ENCODE peak calls at places on chromosome 7, in eight cellular contexts. H is suprapubic skin, I is EL, M is MM.1S, L is OCI-LY7, Q is mucosa of gallbladder, A is EH, O is GM04503. Z is an unnamed sample.
A peak's percentile ranks its signal among the peaks of the same experiment; 100 is the strongest.

GRCh38 chr7:141039366-141039765 is 24.6 kb upstream of the MRPS33 start:
- DNase-seq in H (no peak), I (peak; percentile 64), M (no peak), L (no peak), Q (no peak), A (peak; percentile 59), O (no peak), Z (no peak)

GRCh38 chr7:154769527-154769926 is 233.4 kb downstream of the PAXIP1 start:
- DNase-seq in H (no peak), I (no peak), M (no peak), L (no peak), Q (no peak), A (no peak), O (no peak), Z (no peak)

GRCh38 chr7:155800741-155801267 is 11.5 kb downstream of the SHH start:
- DNase-seq in H (no peak), I (no peak), M (no peak), L (no peak), Q (no peak), A (no peak), O (no peak), Z (no peak)

GRCh38 chr7:1532456-1533254 is 2.2 kb downstream of the MAFK start:
- DNase-seq in H (peak; percentile 91), I (peak; percentile 93), M (no peak), L (peak; percentile 39), Q (peak; percentile 89), A (peak; percentile 95), O (peak; percentile 78), Z (peak; percentile 64)

GRCh38 chr7:143408686-143409551 is at the start of gene EPHA1:
- DNase-seq in H (no peak), I (no peak), M (peak; percentile 90), L (no peak), Q (peak; percentile 66), A (no peak), O (no peak), Z (peak; percentile 56)

GRCh38 chr7:152073352-152073751 is 47.9 kb downstream of the GALNT11 start:
- DNase-seq in H (no peak), I (no peak), M (no peak), L (no peak), Q (no peak), A (no peak), O (no peak), Z (no peak)

GRCh38 chr7:132095-132482 is 60.3 kb upstream of the FAM20C start:
- DNase-seq in H (no peak), I (no peak), M (no peak), L (no peak), Q (no peak), A (no peak), O (no peak), Z (no peak)

GRCh38 chr7:97499204-97499603 is 232.7 kb upstream of the TAC1 start:
- DNase-seq in H (no peak), I (peak; percentile 15), M (peak; percentile 46), L (peak; percentile 29), Q (peak; percentile 35), A (no peak), O (no peak), Z (peak; percentile 13)

GRCh38 chr7:80680159-80680903 is 41.9 kb downstream of the CD36 start:
- DNase-seq in H (no peak), I (no peak), M (no peak), L (no peak), Q (no peak), A (no peak), O (no peak), Z (no peak)

GRCh38 chr7:98357751-98358161 is 43.1 kb downstream of the BAIAP2L1 start:
- DNase-seq in H (no peak), I (peak; percentile 54), M (no peak), L (no peak), Q (peak; percentile 30), A (peak; percentile 53), O (no peak), Z (no peak)

GRCh38 chr7:155864991-155865690 is 52.9 kb upstream of the SHH start:
- DNase-seq in H (peak; percentile 44), I (no peak), M (no peak), L (no peak), Q (no peak), A (no peak), O (no peak), Z (no peak)

GRCh38 chr7:100119701-100120517 is 475 bp downstream of the CNPY4 start:
- DNase-seq in H (peak; percentile 88), I (peak; percentile 72), M (peak; percentile 46), L (peak; percentile 77), Q (peak; percentile 66), A (peak; percentile 75), O (peak; percentile 29), Z (peak; percentile 76)

GRCh38 chr7:65946895-65947294 is 35.1 kb downstream of the GUSB start:
- DNase-seq in H (no peak), I (peak; percentile 55), M (no peak), L (no peak), Q (no peak), A (peak; percentile 56), O (peak; percentile 14), Z (no peak)

GRCh38 chr7:47792521-47793121 is 155.6 kb downstream of the PKD1L1 start:
- DNase-seq in H (no peak), I (peak; percentile 53), M (no peak), L (peak; percentile 14), Q (no peak), A (peak; percentile 68), O (no peak), Z (no peak)

GRCh38 chr7:31744294-31744874 is 57.4 kb downstream of the PPP1R17 start:
- DNase-seq in H (no peak), I (peak; percentile 79), M (peak; percentile 59), L (peak; percentile 60), Q (peak; percentile 63), A (peak; percentile 78), O (no peak), Z (peak; percentile 56)

GRCh38 chr7:97851725-97852124 is 20.5 kb downstream of the ASNS start:
- DNase-seq in H (no peak), I (no peak), M (no peak), L (no peak), Q (peak; percentile 34), A (peak; percentile 63), O (peak; percentile 42), Z (no peak)

GRCh38 chr7:112042631-112043030 is 163.6 kb downstream of the DOCK4 start:
- DNase-seq in H (no peak), I (no peak), M (no peak), L (no peak), Q (no peak), A (no peak), O (no peak), Z (no peak)

GRCh38 chr7:26696161-26696560 is 168.2 kb downstream of the SKAP2 start:
- DNase-seq in H (no peak), I (no peak), M (no peak), L (no peak), Q (no peak), A (no peak), O (no peak), Z (no peak)

GRCh38 chr7:50560865-50561351 is 4.3 kb downstream of the DDC start:
- DNase-seq in H (no peak), I (no peak), M (no peak), L (no peak), Q (no peak), A (no peak), O (no peak), Z (no peak)

GRCh38 chr7:105849122-105849855 is 27.1 kb downstream of the ATXN7L1 start:
- DNase-seq in H (no peak), I (peak; percentile 44), M (peak; percentile 78), L (no peak), Q (no peak), A (peak; percentile 38), O (no peak), Z (peak; percentile 68)

GRCh38 chr7:15648461-15648961 is 38.0 kb downstream of the MEOX2 start:
- DNase-seq in H (no peak), I (no peak), M (no peak), L (no peak), Q (no peak), A (no peak), O (no peak), Z (no peak)

GRCh38 chr7:46059308-46060020 is 138.4 kb upstream of the IGFBP3 start:
- DNase-seq in H (no peak), I (no peak), M (no peak), L (no peak), Q (peak; percentile 41), A (no peak), O (no peak), Z (no peak)

GRCh38 chr7:51035696-51036095 is 253.0 kb upstream of the GRB10 start:
- DNase-seq in H (no peak), I (no peak), M (no peak), L (no peak), Q (no peak), A (peak; percentile 41), O (no peak), Z (no peak)

GRCh38 chr7:82729172-82730030 is 285.8 kb upstream of the CACNA2D1 start:
- DNase-seq in H (no peak), I (peak; percentile 43), M (peak; percentile 54), L (peak; percentile 34), Q (no peak), A (peak; percentile 33), O (no peak), Z (no peak)

GRCh38 chr7:131188367-131189339 is 139.0 kb upstream of the MKLN1 start:
- DNase-seq in H (peak; percentile 77), I (peak; percentile 97), M (peak; percentile 20), L (no peak), Q (no peak), A (peak; percentile 99), O (peak; percentile 99), Z (peak; percentile 43)

GRCh38 chr7:22052650-22053336 is 107.1 kb upstream of the CDCA7L start:
- DNase-seq in H (no peak), I (no peak), M (no peak), L (no peak), Q (no peak), A (no peak), O (no peak), Z (no peak)

GRCh38 chr7:106848851-106849442 is 16.1 kb upstream of the PIK3CG start:
- DNase-seq in H (no peak), I (peak; percentile 90), M (no peak), L (no peak), Q (no peak), A (peak; percentile 96), O (peak; percentile 89), Z (no peak)

GRCh38 chr7:135970682-135971365 is 6.3 kb downstream of the MTPN start:
- DNase-seq in H (no peak), I (no peak), M (peak; percentile 24), L (peak; percentile 80), Q (no peak), A (no peak), O (no peak), Z (no peak)

GRCh38 chr7:127885843-127886242 is 145.4 kb downstream of the LRRC4 start:
- DNase-seq in H (no peak), I (peak; percentile 82), M (no peak), L (no peak), Q (peak; percentile 13), A (peak; percentile 87), O (peak; percentile 71), Z (no peak)

GRCh38 chr7:77367976-77368375 is 48.2 kb downstream of the GSAP start:
- DNase-seq in H (no peak), I (no peak), M (no peak), L (no peak), Q (no peak), A (no peak), O (no peak), Z (no peak)

GRCh38 chr7:130732980-130733865 is 784 bp downstream of the KLF14 start:
- DNase-seq in H (peak; percentile 63), I (peak; percentile 4), M (peak; percentile 53), L (no peak), Q (no peak), A (no peak), O (no peak), Z (peak; percentile 35)

GRCh38 chr7:33423646-33424020 is 294.3 kb downstream of the BBS9 start:
- DNase-seq in H (no peak), I (peak; percentile 4), M (peak; percentile 66), L (peak; percentile 26), Q (no peak), A (no peak), O (no peak), Z (peak; percentile 7)

GRCh38 chr7:93757421-93757820 is 133.1 kb downstream of the TFPI2 start:
- DNase-seq in H (no peak), I (no peak), M (no peak), L (no peak), Q (no peak), A (peak; percentile 2), O (no peak), Z (no peak)

GRCh38 chr7:47658886-47659635 is 77.2 kb upstream of the TNS3 start:
- DNase-seq in H (no peak), I (no peak), M (no peak), L (no peak), Q (no peak), A (no peak), O (no peak), Z (no peak)

Z was measured in stimulated activated CD4-positive, alpha-beta T cell treated with anti-CD3 and anti-CD28 coated beads, Interleukin-2, amount 100 ng/mL, for 24 hours.